ENCODE peak calls at places on chromosomes 1 and 21, in seven cellular contexts. One of them, this sample, is unnamed.

GRCh38 chr1:192639607-192640368 is 3.8 kb downstream of the RGS13 start:
- DNase-seq in heart right ventricle: no peak
- DNase-seq in fibroblast of the aortic adventitia: peak; percentile 55
- DNase-seq in HFFc6: peak; percentile 2
- DNase-seq in RWPE1: peak; percentile 13
- DNase-seq in body of pancreas: no peak
- DNase-seq in neural progenitor cell: no peak
- DNase-seq in this sample: peak; percentile 50

GRCh38 chr1:40977721-40978120 is 1.8 kb upstream of the CTPS1 start:
- DNase-seq in HFFc6: peak; percentile 43
- DNase-seq in RWPE1: no peak
- DNase-seq in fibroblast of the aortic adventitia: peak; percentile 55
- DNase-seq in body of pancreas: no peak
- DNase-seq in heart right ventricle: no peak
- DNase-seq in neural progenitor cell: peak; percentile 10
- DNase-seq in this sample: no peak

GRCh38 chr1:155591770-155592169 is 18.2 kb upstream of the MSTO1 start:
- DNase-seq in body of pancreas: peak; percentile 27
- DNase-seq in heart right ventricle: peak; percentile 50
- DNase-seq in HFFc6: peak; percentile 41
- DNase-seq in fibroblast of the aortic adventitia: peak; percentile 84
- DNase-seq in RWPE1: peak; percentile 32
- DNase-seq in neural progenitor cell: peak; percentile 76
- DNase-seq in this sample: peak; percentile 29

GRCh38 chr1:9680828-9681227 is 29.3 kb downstream of the PIK3CD start:
- DNase-seq in neural progenitor cell: no peak
- DNase-seq in heart right ventricle: no peak
- DNase-seq in fibroblast of the aortic adventitia: no peak
- DNase-seq in RWPE1: no peak
- DNase-seq in HFFc6: no peak
- DNase-seq in body of pancreas: no peak
- DNase-seq in this sample: no peak

GRCh38 chr1:116820362-116820761 is 66.1 kb downstream of the CD2 start:
- DNase-seq in heart right ventricle: peak; percentile 41
- DNase-seq in fibroblast of the aortic adventitia: peak; percentile 97
- DNase-seq in neural progenitor cell: no peak
- DNase-seq in body of pancreas: peak; percentile 94
- DNase-seq in RWPE1: peak; percentile 12
- DNase-seq in HFFc6: peak; percentile 32
- DNase-seq in this sample: peak; percentile 98

GRCh38 chr1:94633051-94633450 is 91.5 kb upstream of the F3 start:
- DNase-seq in heart right ventricle: no peak
- DNase-seq in body of pancreas: no peak
- DNase-seq in neural progenitor cell: no peak
- DNase-seq in HFFc6: peak; percentile 59
- DNase-seq in fibroblast of the aortic adventitia: no peak
- DNase-seq in RWPE1: no peak
- DNase-seq in this sample: peak; percentile 42

GRCh38 chr1:108561731-108562326 is 1.9 kb downstream of the EEIG2 start:
- DNase-seq in neural progenitor cell: peak; percentile 84
- DNase-seq in fibroblast of the aortic adventitia: peak; percentile 27
- DNase-seq in heart right ventricle: peak; percentile 23
- DNase-seq in RWPE1: peak; percentile 62
- DNase-seq in body of pancreas: peak; percentile 82
- DNase-seq in HFFc6: no peak
- DNase-seq in this sample: no peak

GRCh38 chr21:18387994-18388393 is 15.6 kb downstream of the TMPRSS15 start:
- DNase-seq in RWPE1: peak; percentile 2
- DNase-seq in body of pancreas: no peak
- DNase-seq in HFFc6: no peak
- DNase-seq in heart right ventricle: no peak
- DNase-seq in fibroblast of the aortic adventitia: no peak
- DNase-seq in neural progenitor cell: no peak
- DNase-seq in this sample: no peak

GRCh38 chr21:45534591-45535331 is 7.5 kb downstream of the SLC19A1 start:
- DNase-seq in RWPE1: no peak
- DNase-seq in fibroblast of the aortic adventitia: no peak
- DNase-seq in neural progenitor cell: no peak
- DNase-seq in body of pancreas: peak; percentile 10
- DNase-seq in heart right ventricle: peak; percentile 77
- DNase-seq in HFFc6: no peak
- DNase-seq in this sample: no peak

GRCh38 chr1:201019321-201019977 is 4.1 kb downstream of the KIF21B start:
- DNase-seq in fibroblast of the aortic adventitia: peak; percentile 10
- DNase-seq in neural progenitor cell: no peak
- DNase-seq in body of pancreas: peak; percentile 71
- DNase-seq in heart right ventricle: no peak
- DNase-seq in RWPE1: peak; percentile 85
- DNase-seq in HFFc6: no peak
- DNase-seq in this sample: no peak

GRCh38 chr1:95223110-95223509 is 10.9 kb upstream of the RWDD3 start:
- DNase-seq in neural progenitor cell: peak; percentile 27
- DNase-seq in RWPE1: no peak
- DNase-seq in HFFc6: peak; percentile 23
- DNase-seq in body of pancreas: no peak
- DNase-seq in fibroblast of the aortic adventitia: peak; percentile 51
- DNase-seq in heart right ventricle: no peak
- DNase-seq in this sample: peak; percentile 10

GRCh38 chr1:93722081-93723031 is 40.7 kb upstream of the BCAR3 start:
- DNase-seq in neural progenitor cell: peak; percentile 91
- DNase-seq in RWPE1: no peak
- DNase-seq in heart right ventricle: peak; percentile 80
- DNase-seq in HFFc6: no peak
- DNase-seq in body of pancreas: no peak
- DNase-seq in fibroblast of the aortic adventitia: no peak
- DNase-seq in this sample: no peak

GRCh38 chr1:48450505-48450904 is 21.5 kb downstream of the SPATA6 start:
- DNase-seq in fibroblast of the aortic adventitia: peak; percentile 15
- DNase-seq in heart right ventricle: no peak
- DNase-seq in neural progenitor cell: no peak
- DNase-seq in HFFc6: no peak
- DNase-seq in RWPE1: no peak
- DNase-seq in body of pancreas: no peak
- DNase-seq in this sample: no peak

GRCh38 chr1:28176492-28177470 is at the start of gene PTAFR:
- DNase-seq in neural progenitor cell: no peak
- DNase-seq in RWPE1: no peak
- DNase-seq in HFFc6: no peak
- DNase-seq in heart right ventricle: no peak
- DNase-seq in fibroblast of the aortic adventitia: no peak
- DNase-seq in body of pancreas: no peak
- DNase-seq in this sample: no peak

GRCh38 chr1:155794605-155795265 is 62.3 kb downstream of the GON4L start:
- DNase-seq in body of pancreas: no peak
- DNase-seq in heart right ventricle: no peak
- DNase-seq in fibroblast of the aortic adventitia: no peak
- DNase-seq in neural progenitor cell: no peak
- DNase-seq in HFFc6: no peak
- DNase-seq in RWPE1: no peak
- DNase-seq in this sample: no peak

GRCh38 chr21:45550552-45551210 is 8.4 kb upstream of the SLC19A1 start:
- DNase-seq in body of pancreas: peak; percentile 7
- DNase-seq in neural progenitor cell: no peak
- DNase-seq in heart right ventricle: no peak
- DNase-seq in fibroblast of the aortic adventitia: no peak
- DNase-seq in HFFc6: no peak
- DNase-seq in RWPE1: no peak
- DNase-seq in this sample: no peak

GRCh38 chr1:17588048-17588781 is 48.7 kb downstream of the ARHGEF10L start:
- DNase-seq in fibroblast of the aortic adventitia: peak; percentile 63
- DNase-seq in body of pancreas: peak; percentile 94
- DNase-seq in heart right ventricle: peak; percentile 70
- DNase-seq in RWPE1: no peak
- DNase-seq in HFFc6: peak; percentile 78
- DNase-seq in neural progenitor cell: peak; percentile 39
- DNase-seq in this sample: peak; percentile 39

GRCh38 chr1:226708342-226708780 is 30.7 kb downstream of the ITPKB start:
- DNase-seq in body of pancreas: no peak
- DNase-seq in RWPE1: peak; percentile 67
- DNase-seq in fibroblast of the aortic adventitia: peak; percentile 67
- DNase-seq in HFFc6: peak; percentile 91
- DNase-seq in neural progenitor cell: peak; percentile 37
- DNase-seq in heart right ventricle: no peak
- DNase-seq in this sample: peak; percentile 43

GRCh38 chr1:162366149-162366548 is 10.5 kb downstream of the SPATA46 start:
- DNase-seq in fibroblast of the aortic adventitia: no peak
- DNase-seq in neural progenitor cell: no peak
- DNase-seq in heart right ventricle: no peak
- DNase-seq in body of pancreas: no peak
- DNase-seq in HFFc6: no peak
- DNase-seq in RWPE1: no peak
- DNase-seq in this sample: no peak

GRCh38 chr1:17594690-17595601 is 55.4 kb downstream of the ARHGEF10L start:
- DNase-seq in neural progenitor cell: no peak
- DNase-seq in RWPE1: no peak
- DNase-seq in HFFc6: no peak
- DNase-seq in body of pancreas: no peak
- DNase-seq in heart right ventricle: no peak
- DNase-seq in fibroblast of the aortic adventitia: peak; percentile 47
- DNase-seq in this sample: peak; percentile 45

DNA sequence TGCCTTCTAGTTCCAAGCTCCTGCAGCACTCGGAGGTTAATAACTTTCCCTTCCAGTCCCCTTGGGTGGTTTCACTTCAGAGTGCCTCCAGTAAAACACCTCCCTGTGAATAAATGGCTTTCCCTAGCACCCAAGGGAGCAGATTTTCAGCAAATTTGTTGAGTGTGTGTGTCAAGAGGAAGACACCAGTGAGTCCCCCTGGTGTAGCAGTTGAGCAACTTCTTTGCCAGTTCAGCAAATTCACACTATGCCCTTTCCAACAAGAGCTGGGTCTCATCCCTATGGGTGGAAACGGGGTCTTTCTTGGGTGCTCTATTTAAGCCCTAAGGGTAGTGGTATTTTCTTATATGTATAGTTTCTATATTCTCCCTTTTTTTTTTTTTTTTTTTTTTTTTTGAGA is 806 bp upstream of the AADACL4 start:
- DNase-seq in HFFc6: no peak
- DNase-seq in RWPE1: no peak
- DNase-seq in heart right ventricle: no peak
- DNase-seq in neural progenitor cell: no peak
- DNase-seq in fibroblast of the aortic adventitia: no peak
- DNase-seq in body of pancreas: no peak
- DNase-seq in this sample: no peak
- TF ChIP-seq CTCF in HFFc6: peak; percentile 30
- TF ChIP-seq CTCF in RWPE1: no peak
- TF ChIP-seq CTCF in heart right ventricle: no peak
- TF ChIP-seq CTCF in neural progenitor cell: no peak
- TF ChIP-seq CTCF in fibroblast of the aortic adventitia: no peak
- TF ChIP-seq CTCF in body of pancreas: no peak
- TF ChIP-seq CTCF in this sample: no peak

GRCh38 chr1:53593758-53594380 is 134.7 kb downstream of the DMRTB1 start:
- DNase-seq in HFFc6: no peak
- DNase-seq in body of pancreas: no peak
- DNase-seq in heart right ventricle: no peak
- DNase-seq in RWPE1: no peak
- DNase-seq in neural progenitor cell: peak; percentile 87
- DNase-seq in fibroblast of the aortic adventitia: no peak
- DNase-seq in this sample: no peak

GRCh38 chr1:53591924-53592323 is 132.7 kb downstream of the DMRTB1 start:
- DNase-seq in body of pancreas: no peak
- DNase-seq in heart right ventricle: no peak
- DNase-seq in neural progenitor cell: no peak
- DNase-seq in RWPE1: no peak
- DNase-seq in HFFc6: no peak
- DNase-seq in fibroblast of the aortic adventitia: no peak
- DNase-seq in this sample: no peak

GRCh38 chr1:53590581-53591515 is 131.6 kb downstream of the DMRTB1 start:
- DNase-seq in body of pancreas: no peak
- DNase-seq in fibroblast of the aortic adventitia: peak; percentile 64
- DNase-seq in neural progenitor cell: peak; percentile 56
- DNase-seq in heart right ventricle: peak; percentile 20
- DNase-seq in RWPE1: no peak
- DNase-seq in HFFc6: no peak
- DNase-seq in this sample: peak; percentile 56

GRCh38 chr1:53592985-53593757 is 134.0 kb downstream of the DMRTB1 start:
- DNase-seq in HFFc6: no peak
- DNase-seq in heart right ventricle: no peak
- DNase-seq in body of pancreas: no peak
- DNase-seq in fibroblast of the aortic adventitia: no peak
- DNase-seq in RWPE1: no peak
- DNase-seq in neural progenitor cell: no peak
- DNase-seq in this sample: no peak

DNA sequence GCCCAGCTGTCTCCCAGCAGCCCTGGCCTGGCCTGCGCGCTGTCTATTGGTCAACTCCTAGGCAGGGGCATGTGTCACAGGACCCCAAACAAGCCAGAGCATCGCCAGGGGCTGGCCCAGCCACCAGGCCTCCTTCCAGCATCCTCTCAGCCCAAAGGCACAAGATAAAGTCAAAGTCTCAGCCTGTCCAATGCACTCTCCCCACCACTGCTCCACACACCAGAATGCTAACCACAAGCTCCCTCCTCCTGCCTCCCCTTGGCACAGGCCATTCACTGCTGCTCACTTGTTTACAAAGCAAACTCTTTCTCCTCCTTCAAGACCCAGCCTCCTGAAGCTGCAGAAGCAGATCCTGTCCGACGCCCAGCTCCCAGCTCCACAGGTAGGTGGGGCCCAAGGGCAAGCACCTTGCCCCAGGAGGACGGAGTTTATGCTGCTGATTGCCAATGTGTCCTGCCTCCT is 133.4 kb downstream of the DMRTB1 start:
- DNase-seq in RWPE1: no peak
- DNase-seq in body of pancreas: no peak
- DNase-seq in heart right ventricle: no peak
- DNase-seq in HFFc6: peak; percentile 7
- DNase-seq in fibroblast of the aortic adventitia: peak; percentile 63
- DNase-seq in neural progenitor cell: peak; percentile 29
- DNase-seq in this sample: peak; percentile 59
- TF ChIP-seq CTCF in RWPE1: no peak
- TF ChIP-seq CTCF in body of pancreas: no peak
- TF ChIP-seq CTCF in heart right ventricle: no peak
- TF ChIP-seq CTCF in HFFc6: no peak
- TF ChIP-seq CTCF in fibroblast of the aortic adventitia: no peak
- TF ChIP-seq CTCF in neural progenitor cell: no peak
- TF ChIP-seq CTCF in this sample: no peak

GRCh38 chr21:41167348-41168342 is at the start of gene BACE2:
- DNase-seq in RWPE1: peak; percentile 67
- DNase-seq in heart right ventricle: peak; percentile 87
- DNase-seq in body of pancreas: peak; percentile 87
- DNase-seq in fibroblast of the aortic adventitia: peak; percentile 70
- DNase-seq in HFFc6: peak; percentile 33
- DNase-seq in neural progenitor cell: peak; percentile 81
- DNase-seq in this sample: peak; percentile 31
- TF ChIP-seq CTCF in RWPE1: peak; percentile 70
- TF ChIP-seq CTCF in heart right ventricle: peak; percentile 66
- TF ChIP-seq CTCF in body of pancreas: peak; percentile 33
- TF ChIP-seq CTCF in fibroblast of the aortic adventitia: peak; percentile 55
- TF ChIP-seq CTCF in HFFc6: peak; percentile 71
- TF ChIP-seq CTCF in neural progenitor cell: peak; percentile 67
- TF ChIP-seq CTCF in this sample: peak; percentile 36

DNA sequence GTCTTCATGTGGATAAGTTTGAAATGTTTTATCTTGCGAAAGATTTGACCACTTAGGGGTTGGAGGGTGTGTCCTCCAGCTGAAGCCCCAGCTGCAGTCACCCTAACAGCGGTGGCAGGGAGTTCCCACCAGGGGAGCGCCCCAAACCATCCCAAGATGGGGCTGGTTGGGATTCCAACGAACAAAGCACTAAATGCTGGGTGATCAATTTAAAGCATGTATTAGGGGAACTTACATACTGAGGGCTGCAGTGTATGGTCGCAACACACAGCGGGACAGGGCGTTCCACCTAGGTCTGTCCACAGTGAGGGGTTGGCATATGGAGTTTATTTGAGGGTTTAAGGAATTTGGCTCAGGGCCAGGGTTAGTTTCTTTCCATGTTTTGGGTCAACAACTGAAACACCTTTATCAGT is 26.3 kb downstream of the SLC37A1 start:
- DNase-seq in heart right ventricle: no peak
- DNase-seq in fibroblast of the aortic adventitia: no peak
- DNase-seq in HFFc6: no peak
- DNase-seq in RWPE1: no peak
- DNase-seq in body of pancreas: no peak
- DNase-seq in neural progenitor cell: peak; percentile 64
- DNase-seq in this sample: no peak
- TF ChIP-seq CTCF in heart right ventricle: no peak
- TF ChIP-seq CTCF in fibroblast of the aortic adventitia: no peak
- TF ChIP-seq CTCF in HFFc6: peak; percentile 44
- TF ChIP-seq CTCF in RWPE1: no peak
- TF ChIP-seq CTCF in body of pancreas: no peak
- TF ChIP-seq CTCF in neural progenitor cell: peak; percentile 63
- TF ChIP-seq CTCF in this sample: peak; percentile 12

This sample was measured in AG09309.